ENCODE peak calls at places on chromosomes 2 and 18, in seven cellular contexts. J is amniotic epithelial cell; E is A549; B is GM12892; U is posterior cingulate gyrus; C is posterior vena cava; L is activated CD4-positive, alpha-beta T cell treated with anti-CD3 and anti-CD28 coated beads, Interleukin-2, amount 10 ng/mL, durations not matched to agents 24 days and 14 days. Q is an unnamed sample.

GRCh38 chr2:151374426-151374825 is 17.0 kb downstream of the TNFAIP6 start:
- DNase-seq in J (peak), E (peak), B (no peak), U (no peak), C (no peak), L (peak), Q (no peak)

GRCh38 chr18:76874643-76875389 is 52.5 kb downstream of the ZNF236 start:
- DNase-seq in J (peak), E (no peak), B (no peak), U (no peak), C (no peak), L (peak), Q (no peak)

GRCh38 chr18:53380063-53380639 is 844.3 kb downstream of the MBD2 start:
- DNase-seq in J (no peak), E (peak), B (no peak), U (no peak), C (no peak), L (no peak), Q (no peak)

GRCh38 chr2:219206442-219207253 is at the start of gene ZFAND2B:
- DNase-seq in J (peak), E (peak), B (peak), U (peak), C (peak), L (peak), Q (peak)

GRCh38 chr2:17083902-17084301 is 418.3 kb upstream of the CYRIA start:
- DNase-seq in J (peak), E (no peak), B (no peak), U (no peak), C (no peak), L (no peak), Q (no peak)

GRCh38 chr18:58565021-58565420 is 63.9 kb downstream of the ALPK2 start:
- DNase-seq in J (no peak), E (no peak), B (no peak), U (no peak), C (no peak), L (no peak), Q (no peak)

GRCh38 chr2:127193948-127194267 is 26.2 kb downstream of the CYP27C1 start:
- DNase-seq in J (no peak), E (no peak), B (no peak), U (no peak), C (no peak), L (no peak), Q (peak)

GRCh38 chr18:22542400-22542835 is 124.7 kb upstream of the CTAGE1 start:
- DNase-seq in J (peak), E (no peak), B (no peak), U (no peak), C (peak), L (no peak), Q (no peak)

GRCh38 chr2:202542142-202542541 is 92.6 kb upstream of the FAM117B start:
- DNase-seq in J (peak), E (no peak), B (no peak), U (no peak), C (no peak), L (no peak), Q (no peak)

GRCh38 chr2:128270306-128271185 is 48.1 kb downstream of the HS6ST1 start:
- DNase-seq in J (no peak), E (no peak), B (no peak), U (no peak), C (peak), L (no peak), Q (no peak)

GRCh38 chr2:100964706-100965269 is 37.3 kb upstream of the RPL31 start:
- DNase-seq in J (no peak), E (no peak), B (no peak), U (no peak), C (peak), L (no peak), Q (no peak)

GRCh38 chr2:5849596-5849995 is 157.4 kb downstream of the SOX11 start:
- DNase-seq in J (no peak), E (no peak), B (no peak), U (no peak), C (no peak), L (no peak), Q (peak)

GRCh38 chr2:6025391-6025790 is 333.2 kb downstream of the SOX11 start:
- DNase-seq in J (no peak), E (no peak), B (no peak), U (no peak), C (no peak), L (no peak), Q (no peak)

GRCh38 chr2:171547256-171547655 is 25.0 kb downstream of the CYBRD1 start:
- DNase-seq in J (no peak), E (no peak), B (no peak), U (no peak), C (no peak), L (no peak), Q (peak)

GRCh38 chr2:233047667-233048066 is 12.5 kb upstream of the INPP5D start:
- DNase-seq in J (no peak), E (no peak), B (no peak), U (peak), C (peak), L (no peak), Q (no peak)

GRCh38 chr2:149330127-149331022 is at the start of gene LYPD6:
- DNase-seq in J (peak), E (peak), B (peak), U (peak), C (peak), L (no peak), Q (no peak)

GRCh38 chr2:197092431-197092830 is 165.9 kb upstream of the PGAP1 start:
- DNase-seq in J (peak), E (no peak), B (no peak), U (no peak), C (no peak), L (no peak), Q (no peak)

GRCh38 chr18:58239879-58240278 is 195.9 kb downstream of the NEDD4L start:
- DNase-seq in J (no peak), E (no peak), B (no peak), U (no peak), C (no peak), L (no peak), Q (peak)

GRCh38 chr18:2906522-2907458 is 60.0 kb downstream of the EMILIN2 start:
- DNase-seq in J (no peak), E (peak), B (peak), U (no peak), C (peak), L (peak), Q (no peak)

GRCh38 chr18:11078491-11078890 is 70.9 kb downstream of the PIEZO2 start:
- DNase-seq in J (no peak), E (no peak), B (no peak), U (no peak), C (no peak), L (no peak), Q (no peak)

GRCh38 chr2:120854014-120854620 is 118.4 kb downstream of the GLI2 start:
- DNase-seq in J (no peak), E (no peak), B (no peak), U (no peak), C (peak), L (no peak), Q (no peak)

GRCh38 chr2:25337276-25337675 is 4.4 kb downstream of the DNMT3A start:
- DNase-seq in J (no peak), E (no peak), B (no peak), U (no peak), C (no peak), L (peak), Q (no peak)

GRCh38 chr2:198913394-198914152 is 544.2 kb downstream of the SATB2 start:
- DNase-seq in J (no peak), E (no peak), B (peak), U (no peak), C (no peak), L (no peak), Q (no peak)

GRCh38 chr2:85548608-85548900 is 9.6 kb downstream of the MAT2A start:
- DNase-seq in J (no peak), E (no peak), B (no peak), U (no peak), C (no peak), L (no peak), Q (no peak)

GRCh38 chr2:26571316-26571715 is 69.8 kb downstream of the CIB4 start:
- DNase-seq in J (no peak), E (no peak), B (no peak), U (no peak), C (peak), L (no peak), Q (no peak)

GRCh38 chr2:239057533-239057932 is 209.6 kb downstream of the TWIST2 start:
- DNase-seq in J (peak), E (no peak), B (no peak), U (no peak), C (no peak), L (no peak), Q (no peak)

GRCh38 chr2:127664895-127665225 is 10.5 kb downstream of the LIMS2 start:
- DNase-seq in J (no peak), E (no peak), B (no peak), U (no peak), C (no peak), L (no peak), Q (no peak)

GRCh38 chr2:220076734-220077133 is 449.3 kb downstream of the SLC4A3 start:
- DNase-seq in J (peak), E (no peak), B (no peak), U (no peak), C (no peak), L (no peak), Q (no peak)

GRCh38 chr18:78293940-78294401 is 685.6 kb upstream of the SALL3 start:
- DNase-seq in J (no peak), E (no peak), B (no peak), U (no peak), C (no peak), L (peak), Q (no peak)